ENCODE peak calls at places on chromosomes 2 and 18, in ten cellular contexts. T, Q, W, C, M, Y, K, S, X and A are unnamed samples.

GRCh38 chr2:221075203-221075602 is 496.9 kb downstream of the EPHA4 start:
- DNase-seq in T (no peak), Q (no peak), M (no peak), X (no peak), W (no peak), C (no peak), S (no peak), Y (peak; percentile 56), K (no peak), A (peak; percentile 30)

GRCh38 chr2:43714164-43714563 is 37.9 kb upstream of the C1GALT1C1L start:
- DNase-seq in Y (peak; percentile 58), T (no peak), C (no peak), S (no peak), X (no peak), W (no peak), K (no peak), M (no peak), Q (peak; percentile 58), A (peak; percentile 45)

GRCh38 chr2:103847276-103847675 is 1006.6 kb upstream of the POU3F3 start:
- DNase-seq in Q (no peak), W (no peak), X (no peak), S (no peak), M (no peak), T (no peak), K (no peak), C (no peak), Y (no peak), A (no peak)

GRCh38 chr2:128271186-128271890 is 47.3 kb downstream of the HS6ST1 start:
- DNase-seq in K (no peak), S (no peak), Q (no peak), W (peak; percentile 59), X (no peak), Y (no peak), C (no peak), T (no peak), M (no peak), A (no peak)

GRCh38 chr2:159890945-159891588 is 93.1 kb upstream of the CD302 start:
- DNase-seq in T (no peak), X (no peak), Q (no peak), M (no peak), W (no peak), Y (no peak), K (no peak), C (no peak), S (no peak), A (no peak)

GRCh38 chr2:163794635-163795034 is 58.8 kb upstream of the FIGN start:
- DNase-seq in C (no peak), X (no peak), K (no peak), Y (no peak), S (peak; percentile 14), W (no peak), Q (peak; percentile 43), M (no peak), T (no peak), A (peak; percentile 53)

GRCh38 chr18:63520053-63520452 is 22.1 kb upstream of the SERPINB12 start:
- DNase-seq in M (no peak), X (no peak), W (no peak), T (no peak), K (no peak), S (no peak), C (no peak), Q (no peak), Y (no peak), A (no peak)

GRCh38 chr2:55926246-55926645 is 2.7 kb upstream of the EFEMP1 start:
- DNase-seq in Y (no peak), X (no peak), W (no peak), S (no peak), Q (no peak), K (peak; percentile 59), C (no peak), T (no peak), M (no peak), A (no peak)

GRCh38 chr2:209933499-209934458 is 68.7 kb upstream of the RPE start:
- DNase-seq in T (no peak), S (peak; percentile 67), C (no peak), W (no peak), K (no peak), X (no peak), Y (peak; percentile 94), Q (peak; percentile 79), M (no peak), A (peak; percentile 88)

GRCh38 chr18:79246309-79247108 is 149.2 kb upstream of the NFATC1 start:
- DNase-seq in T (peak; percentile 80), M (peak; percentile 66), W (peak; percentile 75), S (peak; percentile 70), K (peak; percentile 94), Q (peak; percentile 82), Y (peak; percentile 66), X (peak; percentile 95), C (peak; percentile 88), A (peak; percentile 78)

GRCh38 chr2:96888082-96889011 is 18.5 kb upstream of the SEMA4C start:
- DNase-seq in W (peak; percentile 83), T (peak; percentile 89), C (no peak), X (no peak), Y (no peak), M (no peak), S (no peak), K (no peak), Q (no peak), A (no peak)

GRCh38 chr2:156944871-156945270 is 312.6 kb upstream of the GALNT5 start:
- DNase-seq in T (no peak), Q (no peak), M (no peak), S (no peak), Y (no peak), K (no peak), C (no peak), W (no peak), X (no peak), A (no peak)

DNA sequence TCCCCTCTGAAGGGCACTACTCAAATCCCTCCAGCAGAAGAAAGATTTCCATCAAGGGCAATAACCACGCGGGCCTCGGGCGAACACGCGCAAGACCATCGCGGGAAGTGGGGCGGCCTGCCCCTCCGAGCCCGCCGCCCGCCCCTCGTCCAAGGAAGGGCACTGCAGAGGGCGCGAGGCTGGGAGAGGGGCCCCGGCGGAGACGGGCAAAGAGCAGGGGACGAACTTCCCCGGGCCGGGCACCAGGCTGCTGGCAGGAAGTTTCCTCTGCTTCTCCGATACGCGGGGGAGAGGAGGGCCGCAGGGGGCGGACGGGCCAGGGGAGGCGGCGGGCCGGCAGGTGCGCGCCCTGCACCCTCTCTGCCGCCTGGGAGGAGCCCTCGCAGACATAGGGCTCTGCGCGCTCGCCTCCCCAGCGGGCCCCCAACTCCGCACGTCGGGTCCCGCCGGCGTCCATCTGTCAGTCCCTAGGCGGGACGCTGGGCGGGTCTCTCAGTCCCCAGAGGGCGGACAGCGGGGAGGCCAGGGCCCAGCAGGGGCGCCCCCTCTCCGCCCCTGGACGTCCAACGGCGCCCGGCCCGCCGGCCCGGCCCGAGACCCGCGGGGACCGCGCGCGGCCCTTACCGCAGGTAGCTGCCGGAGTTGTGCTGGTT is 452 bp downstream of the TFCP2L1 start:
- DNase-seq in W (no peak), S (no peak), X (peak; percentile 88), K (peak; percentile 76), C (peak; percentile 36), Q (no peak), T (peak; percentile 34), M (no peak), Y (no peak), A (no peak)
- H3K4me3 ChIP-seq in W (peak overlapping the region; percentile 53), S (peak overlapping the region; percentile 57), X (peak overlapping the region; percentile 33), K (peak overlapping the region; percentile 73), C (peak overlapping the region; percentile 70), Q (no peak overlapping the region), T (peak overlapping the region; percentile 83), M (peak overlapping the region; percentile 53), Y (no peak overlapping the region), A (no peak overlapping the region)

GRCh38 chr2:240013343-240013742 is 11.8 kb downstream of the NDUFA10 start:
- DNase-seq in K (no peak), W (no peak), C (no peak), M (no peak), T (no peak), S (no peak), Y (peak; percentile 25), X (no peak), Q (peak; percentile 41), A (peak; percentile 36)
- TF ChIP-seq CTCF in K (peak; percentile 54), W (no peak), C (peak; percentile 16), M (peak; percentile 17), T (peak; percentile 62), S (no peak), Y (peak; percentile 36), X (no peak), Q (no peak), A (peak; percentile 42)

DNA sequence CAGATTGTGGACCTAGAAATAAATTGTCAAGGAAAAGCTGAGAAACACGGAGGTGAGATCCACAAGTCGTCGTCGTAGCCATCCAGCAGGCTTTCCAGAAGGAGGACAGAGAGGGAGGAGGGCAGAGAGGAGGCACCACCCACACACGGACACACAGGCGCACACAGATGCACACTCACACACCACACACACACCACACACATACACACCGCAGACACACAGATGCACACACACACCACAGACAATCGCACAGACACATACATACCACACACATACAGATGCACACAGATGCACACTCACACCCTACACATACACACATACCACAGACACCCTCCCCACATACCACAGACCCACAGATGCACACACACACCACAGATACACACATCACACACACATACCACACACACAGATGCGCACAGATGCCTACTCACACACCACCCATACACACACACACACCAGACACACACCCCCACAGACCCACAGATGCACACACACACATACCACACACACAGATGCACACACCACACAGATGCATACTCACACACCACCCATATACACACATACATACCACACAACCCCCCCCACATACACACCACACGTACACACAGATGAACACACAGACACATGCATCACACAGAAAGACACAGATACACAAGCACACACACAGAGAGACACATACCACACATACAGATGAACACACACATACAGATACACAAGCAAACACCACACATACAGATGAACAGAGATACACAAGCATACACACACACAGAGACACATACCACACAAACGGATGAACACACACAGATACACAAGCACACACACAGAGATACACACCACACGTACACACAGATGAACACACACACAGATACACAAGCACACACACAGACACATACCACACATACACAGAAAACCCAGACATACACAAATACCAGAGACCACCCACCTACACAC is 12.7 kb upstream of the BOK start:
- DNase-seq in S (no peak), Q (no peak), W (no peak), T (no peak), M (no peak), K (peak; percentile 32), C (no peak), X (no peak), Y (no peak), A (no peak)
- H3K4me3 ChIP-seq in S (no peak overlapping the region), Q (no peak overlapping the region), W (no peak overlapping the region), T (no peak overlapping the region), M (no peak overlapping the region), K (no peak overlapping the region), C (no peak overlapping the region), X (no peak overlapping the region), Y (no peak overlapping the region), A (no peak overlapping the region)

GRCh38 chr18:32469190-32469611 is 1.5 kb downstream of the GAREM1 start:
- DNase-seq in K (peak; percentile 65), W (peak; percentile 76), Q (peak; percentile 58), C (peak; percentile 48), T (peak; percentile 16), S (peak; percentile 70), X (peak; percentile 28), M (peak; percentile 56), Y (peak; percentile 41), A (peak; percentile 50)
- TF ChIP-seq CTCF in K (peak; percentile 48), W (peak; percentile 52), Q (no peak), C (peak; percentile 19), T (no peak), S (peak; percentile 48), X (no peak), M (peak; percentile 27), Y (peak; percentile 40), A (peak; percentile 35)

GRCh38 chr2:45729753-45730512 is 78.5 kb downstream of the PRKCE start:
- DNase-seq in K (peak; percentile 54), Y (no peak), X (no peak), W (no peak), M (no peak), S (no peak), C (peak; percentile 25), Q (peak; percentile 22), T (no peak), A (no peak)
- H3K4me3 ChIP-seq in K (no peak overlapping the region), Y (no peak overlapping the region), X (no peak overlapping the region), W (no peak overlapping the region), M (no peak overlapping the region), S (no peak overlapping the region), C (no peak overlapping the region), Q (no peak overlapping the region), T (no peak overlapping the region), A (no peak overlapping the region)